ENCODE peak calls at places on chromosome 1, in seven cellular contexts. B is NB4, Y is AG09309, K is IMR-90, T is lung, Q is foreskin fibroblast, I is pancreas. H is an unnamed sample.

GRCh38 chr1:115189814-115190541 is 100.7 kb upstream of the TSPAN2 start:
- DNase-seq in T (no peak), K (peak; percentile 95), B (peak; percentile 8), Q (peak; percentile 91), Y (peak; percentile 91), I (no peak), H (no peak)

GRCh38 chr1:6024376-6024775 is 21.3 kb upstream of the KCNAB2 start:
- DNase-seq in Q (no peak), I (no peak), K (no peak), Y (no peak), B (no peak), T (no peak), H (no peak)

GRCh38 chr1:6007318-6008083 is 15.3 kb upstream of the NPHP4 start:
- DNase-seq in T (no peak), Y (no peak), I (peak; percentile 31), B (no peak), K (peak; percentile 40), Q (peak; percentile 29), H (no peak)

GRCh38 chr1:38746966-38747600 is 112.5 kb downstream of the RRAGC start:
- DNase-seq in T (no peak), Q (no peak), I (no peak), Y (no peak), B (no peak), K (no peak), H (no peak)

GRCh38 chr1:228814091-228814610 is 78.9 kb downstream of the RHOU start:
- DNase-seq in T (no peak), I (no peak), K (no peak), Q (no peak), B (no peak), Y (no peak), H (no peak)

GRCh38 chr1:160795951-160796383 is at the start of gene LY9:
- DNase-seq in K (no peak), I (no peak), B (no peak), Y (no peak), Q (no peak), T (peak; percentile 24), H (no peak)

GRCh38 chr1:198655464-198656121 is 16.8 kb downstream of the PTPRC start:
- DNase-seq in I (no peak), Q (no peak), K (no peak), Y (no peak), T (no peak), B (peak; percentile 56), H (no peak)

GRCh38 chr1:206925116-206925736 is 3.5 kb upstream of the FCMR start:
- DNase-seq in Y (no peak), Q (no peak), B (peak; percentile 61), T (peak; percentile 45), K (no peak), I (no peak), H (peak; percentile 38)

GRCh38 chr1:3905266-3905952 is 5.3 kb upstream of the C1orf174 start:
- DNase-seq in I (no peak), K (no peak), Y (no peak), B (no peak), T (no peak), Q (no peak), H (no peak)

GRCh38 chr1:200373811-200374231 is 36.0 kb downstream of the ZNF281 start:
- DNase-seq in B (no peak), I (no peak), Q (no peak), Y (no peak), T (no peak), K (no peak), H (peak; percentile 84)

GRCh38 chr1:51491166-51491981 is 27.7 kb downstream of the EPS15 start:
- DNase-seq in Y (no peak), Q (no peak), T (no peak), B (no peak), I (no peak), K (no peak), H (no peak)

GRCh38 chr1:206581571-206581981 is 30.7 kb downstream of the EIF2D start:
- DNase-seq in Q (no peak), T (no peak), K (no peak), I (no peak), B (no peak), Y (no peak), H (no peak)

GRCh38 chr1:89989791-89990190 is 5.1 kb upstream of the ZNF326 start:
- DNase-seq in T (no peak), K (no peak), Y (no peak), I (no peak), Q (no peak), B (no peak), H (peak; percentile 58)

GRCh38 chr1:75310067-75310466 is 175.9 kb downstream of the LHX8 start:
- DNase-seq in Y (no peak), I (no peak), B (no peak), Q (no peak), K (no peak), T (no peak), H (no peak)

DNA sequence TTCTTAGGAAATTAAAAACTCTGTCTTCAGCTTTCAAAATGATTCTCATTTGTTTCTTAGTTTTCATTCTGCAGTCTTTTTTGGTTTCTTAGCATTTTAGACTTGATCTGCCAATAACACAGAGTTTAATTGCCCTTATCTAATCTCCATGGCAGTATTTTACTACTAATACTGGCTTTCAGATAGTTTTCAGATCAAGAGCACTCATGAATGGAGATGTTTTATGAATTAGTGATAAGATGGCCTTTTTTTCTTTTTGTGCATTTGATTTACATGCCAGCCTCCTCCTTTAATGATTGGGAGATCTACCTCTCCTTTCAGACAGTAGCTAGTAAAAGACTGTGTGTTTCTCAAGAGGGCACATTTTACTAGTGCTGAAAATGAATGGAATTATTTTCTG is 5.6 kb downstream of the MIA3 start:
- DNase-seq in Q (no peak), K (no peak), B (no peak), T (no peak), Y (no peak), I (no peak), H (no peak)
- H3K4me3 ChIP-seq in Q (no peak overlapping the region), K (no peak overlapping the region), B (no peak overlapping the region), T (no peak overlapping the region), Y (no peak overlapping the region), I (no peak overlapping the region), H (no peak overlapping the region)

GRCh38 chr1:12343823-12344487 is 114.1 kb downstream of the VPS13D start:
- DNase-seq in Q (no peak), B (no peak), Y (no peak), K (no peak), T (no peak), I (no peak), H (no peak)

GRCh38 chr1:12346483-12347155 is 116.8 kb downstream of the VPS13D start:
- DNase-seq in I (no peak), B (no peak), Y (no peak), Q (no peak), T (no peak), K (no peak), H (peak; percentile 55)

GRCh38 chr1:12344611-12345299 is 114.9 kb downstream of the VPS13D start:
- DNase-seq in Y (no peak), Q (no peak), K (no peak), B (peak; percentile 81), T (no peak), I (no peak), H (no peak)

GRCh38 chr1:12348113-12348512 is 118.3 kb downstream of the VPS13D start:
- DNase-seq in Q (no peak), I (no peak), B (no peak), T (no peak), K (no peak), Y (no peak), H (no peak)

DNA sequence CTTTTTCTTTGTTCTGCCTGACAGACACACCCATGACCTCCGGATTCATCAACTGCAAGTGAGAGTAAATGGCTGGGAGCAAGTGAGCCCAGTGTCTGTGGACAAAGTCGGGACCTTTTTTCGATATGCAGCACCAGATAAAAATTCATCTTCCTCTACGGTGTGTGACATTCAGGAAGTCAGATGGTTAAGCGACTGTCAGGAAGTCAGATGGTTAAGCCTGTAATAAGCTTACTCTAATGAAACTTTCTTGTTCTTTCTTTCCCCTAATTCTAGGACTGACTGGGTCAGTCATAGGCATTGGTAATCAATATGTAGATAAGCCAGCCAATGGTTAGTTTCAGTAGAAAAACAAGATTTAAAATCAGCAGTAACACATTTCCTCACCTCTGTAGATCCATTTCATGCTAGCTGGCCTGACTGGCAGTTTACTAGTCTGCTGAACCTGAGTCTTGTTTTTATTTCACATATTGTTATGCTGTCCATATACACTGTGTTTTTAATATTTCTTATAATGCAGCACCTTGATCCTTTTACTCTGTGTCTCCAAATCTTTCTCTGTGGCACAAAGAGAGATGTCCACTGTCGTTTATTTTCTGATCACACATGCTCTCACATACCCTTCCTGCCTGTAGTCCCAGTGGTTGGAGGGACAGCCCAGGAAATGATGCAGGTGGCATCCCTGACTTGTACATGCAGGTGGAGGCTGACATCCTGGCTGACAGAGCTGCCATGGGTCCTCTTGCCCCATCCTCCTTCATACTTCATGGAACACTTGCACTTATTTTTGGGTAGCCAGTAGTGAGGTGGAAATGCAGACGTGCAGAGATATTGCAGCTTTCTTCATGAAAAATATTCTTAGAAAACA is 115.8 kb downstream of the VPS13D start:
- DNase-seq in I (no peak), K (no peak), Y (no peak), Q (no peak), B (peak; percentile 7), T (no peak), H (no peak)
- H3K4me3 ChIP-seq in I (no peak overlapping the region), K (no peak overlapping the region), Y (no peak overlapping the region), Q (no peak overlapping the region), B (no peak overlapping the region), T (no peak overlapping the region), H (no peak overlapping the region)

GRCh38 chr1:205451759-205452164 is 4.1 kb downstream of the BLACAT1 start:
- DNase-seq in K (no peak), I (no peak), Y (no peak), B (no peak), T (no peak), Q (no peak), H (no peak)

GRCh38 chr1:205452364-205452763 is 3.5 kb downstream of the BLACAT1 start:
- DNase-seq in Q (no peak), K (no peak), T (no peak), B (no peak), I (no peak), Y (no peak), H (no peak)

GRCh38 chr1:205454903-205455335 is 926 bp downstream of the BLACAT1 start:
- DNase-seq in Y (no peak), I (no peak), T (no peak), Q (no peak), B (no peak), K (no peak), H (no peak)

GRCh38 chr1:205452906-205453305 is 2.9 kb downstream of the BLACAT1 start:
- DNase-seq in Q (no peak), K (no peak), Y (no peak), I (no peak), B (no peak), T (no peak), H (no peak)

DNA sequence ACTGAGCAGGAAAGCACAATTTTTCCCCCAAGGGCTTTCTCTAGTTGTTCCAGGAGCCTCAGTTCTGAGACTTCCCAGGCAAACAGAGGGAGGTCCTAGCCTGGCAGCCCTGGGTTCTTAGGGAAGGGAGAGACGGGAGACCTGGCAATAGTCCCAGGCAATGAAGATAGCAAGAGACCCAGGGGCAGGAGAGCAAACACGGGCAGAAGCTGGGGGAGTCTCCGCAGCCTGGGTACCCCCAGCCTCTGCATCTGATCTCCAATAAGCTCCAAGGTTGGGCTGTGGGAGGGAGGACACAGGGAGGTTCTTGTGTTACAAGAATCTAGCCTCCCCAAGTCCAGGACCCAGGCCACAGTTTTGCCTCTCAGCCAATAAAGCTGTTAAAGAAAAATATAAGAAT is 2.4 kb downstream of the BLACAT1 start:
- DNase-seq in Q (no peak), B (no peak), I (no peak), T (no peak), K (no peak), Y (no peak), H (no peak)
- H3K4me3 ChIP-seq in Q (no peak overlapping the region), B (no peak overlapping the region), I (no peak overlapping the region), T (no peak overlapping the region), K (no peak overlapping the region), Y (no peak overlapping the region), H (no peak overlapping the region)

GRCh38 chr1:31372961-31373896 is at the start of gene FABP3:
- DNase-seq in Q (peak; percentile 76), Y (no peak), I (peak; percentile 89), T (peak; percentile 74), B (peak; percentile 56), K (peak; percentile 51), H (peak; percentile 71)
- H3K4me3 ChIP-seq in Q (peak within 1 kb of the TSS; percentile 84), Y (peak within 1 kb of the TSS; percentile 48), I (no peak within 1 kb of the TSS), T (peak within 1 kb of the TSS; percentile 3), B (no peak within 1 kb of the TSS), K (peak within 1 kb of the TSS; percentile 24), H (peak within 1 kb of the TSS; percentile 36)

H was measured in HepG2.